ENCODE peak calls at places on chromosomes 3 and 15, in eight cellular contexts. V, P, W, S, Y, U, E and X are unnamed samples.

GRCh38 chr15:63022663-63023062 is 19.9 kb upstream of the TPM1 start:
- DNase-seq in P (no peak), U (no peak), Y (no peak), V (no peak), W (no peak), S (no peak), E (no peak), X (no peak)

GRCh38 chr15:96746621-96747155 is 416.2 kb downstream of the NR2F2 start:
- DNase-seq in E (no peak), Y (no peak), V (no peak), S (no peak), P (no peak), U (no peak), W (no peak), X (no peak)

GRCh38 chr15:99238849-99239248 is 10.5 kb downstream of the TTC23 start:
- DNase-seq in Y (no peak), E (no peak), U (no peak), P (no peak), W (no peak), S (no peak), V (no peak), X (no peak)

GRCh38 chr3:5010706-5011554 is 31.7 kb downstream of the BHLHE40 start:
- DNase-seq in Y (peak; percentile 20), V (peak; percentile 40), U (peak; percentile 43), S (peak; percentile 63), P (no peak), E (no peak), W (no peak), X (no peak)

GRCh38 chr3:140942221-140943104 is 827 bp downstream of the SLC25A36 start:
- DNase-seq in S (peak; percentile 60), P (peak; percentile 69), U (peak; percentile 83), V (peak; percentile 78), E (peak; percentile 17), W (peak; percentile 56), Y (peak; percentile 69), X (peak; percentile 87)

GRCh38 chr3:185283374-185283935 is 29.6 kb upstream of the EHHADH start:
- DNase-seq in Y (no peak), S (peak; percentile 15), U (no peak), E (no peak), P (no peak), W (no peak), V (no peak), X (no peak)

GRCh38 chr3:176090727-176091126 is 1106.6 kb downstream of the TBL1XR1 start:
- DNase-seq in P (no peak), U (no peak), Y (no peak), E (no peak), V (no peak), S (no peak), W (no peak), X (no peak)

GRCh38 chr15:68885070-68885469 is 45.3 kb upstream of the SPESP1 start:
- DNase-seq in Y (no peak), V (no peak), E (no peak), U (no peak), W (no peak), S (peak; percentile 40), P (no peak), X (no peak)

GRCh38 chr3:118380576-118380975 is 654.1 kb downstream of the IGSF11 start:
- DNase-seq in S (no peak), W (no peak), V (no peak), U (peak; percentile 21), E (no peak), Y (no peak), P (no peak), X (no peak)

GRCh38 chr15:55897560-55898336 is 95.7 kb downstream of the NEDD4 start:
- DNase-seq in E (peak; percentile 48), U (peak; percentile 7), W (peak; percentile 51), S (peak; percentile 62), Y (peak; percentile 73), V (peak; percentile 39), P (peak; percentile 42), X (no peak)

GRCh38 chr3:49017978-49018706 is at the start of gene DALRD3:
- DNase-seq in U (peak; percentile 88), P (peak; percentile 69), W (peak; percentile 65), V (peak; percentile 84), E (peak; percentile 60), Y (no peak), S (peak; percentile 42), X (peak; percentile 88)

GRCh38 chr3:32841341-32841740 is 23.5 kb downstream of the TRIM71 start:
- DNase-seq in V (peak; percentile 79), U (no peak), Y (no peak), P (no peak), S (no peak), E (no peak), W (no peak), X (no peak)

GRCh38 chr15:79283252-79284048 is 928 bp downstream of the ANKRD34C start:
- DNase-seq in E (no peak), Y (peak; percentile 73), P (no peak), U (peak; percentile 14), S (peak; percentile 24), V (peak; percentile 37), W (no peak), X (no peak)

GRCh38 chr3:148079370-148079769 is 618.3 kb upstream of the AGTR1 start:
- DNase-seq in E (no peak), V (no peak), Y (no peak), U (no peak), P (no peak), S (no peak), W (no peak), X (no peak)

GRCh38 chr3:174529298-174529697 is 329.8 kb upstream of the NAALADL2 start:
- DNase-seq in U (no peak), P (no peak), S (no peak), E (no peak), V (peak; percentile 9), Y (no peak), W (no peak), X (no peak)

GRCh38 chr3:69671082-69671952 is 67.9 kb upstream of the MITF start:
- DNase-seq in E (peak; percentile 87), S (peak; percentile 59), V (peak; percentile 37), W (no peak), U (peak; percentile 35), P (no peak), Y (no peak), X (no peak)

GRCh38 chr3:127790580-127791183 is 31.6 kb downstream of the MGLL start:
- DNase-seq in S (no peak), V (no peak), Y (peak; percentile 30), P (no peak), W (no peak), U (no peak), E (no peak), X (peak; percentile 64)

GRCh38 chr15:86505951-86506350 is 426.3 kb downstream of the AGBL1 start:
- DNase-seq in P (no peak), V (no peak), S (no peak), E (no peak), W (no peak), Y (no peak), U (no peak), X (no peak)

GRCh38 chr15:94840794-94841587 is 609.6 kb downstream of the MCTP2 start:
- DNase-seq in W (no peak), Y (no peak), P (no peak), V (no peak), E (no peak), S (peak; percentile 3), U (no peak), X (no peak)

GRCh38 chr3:51389423-51390183 is 1.5 kb upstream of the RBM15B start:
- DNase-seq in E (peak; percentile 32), V (peak; percentile 76), P (peak; percentile 49), Y (no peak), W (peak; percentile 64), U (peak; percentile 72), S (peak; percentile 52), X (peak; percentile 78)

GRCh38 chr3:46893146-46893748 is 15.7 kb downstream of the PTH1R start:
- DNase-seq in Y (no peak), W (no peak), U (no peak), E (no peak), S (no peak), P (no peak), V (no peak), X (peak; percentile 77)
- H3K4me3 ChIP-seq in Y (no peak overlapping the region), W (peak overlapping the region; percentile 56), U (no peak overlapping the region), E (no peak overlapping the region), S (no peak overlapping the region), P (no peak overlapping the region), V (no peak overlapping the region), X (no peak overlapping the region)

GRCh38 chr15:58407366-58407765 is 24.4 kb upstream of the LIPC start:
- DNase-seq in P (no peak), Y (no peak), V (no peak), E (no peak), S (no peak), W (no peak), U (no peak), X (no peak)

GRCh38 chr15:58407786-58408185 is 24.0 kb upstream of the LIPC start:
- DNase-seq in V (no peak), E (no peak), W (no peak), Y (no peak), U (no peak), P (no peak), S (no peak), X (no peak)

GRCh38 chr15:58410353-58410752 is 21.4 kb upstream of the LIPC start:
- DNase-seq in P (no peak), V (peak; percentile 53), Y (no peak), W (no peak), U (peak; percentile 19), S (peak; percentile 27), E (no peak), X (no peak)

GRCh38 chr15:58413253-58413652 is 18.5 kb upstream of the LIPC start:
- DNase-seq in S (no peak), E (no peak), W (no peak), P (no peak), V (no peak), Y (no peak), U (no peak), X (no peak)

GRCh38 chr15:58409861-58410260 is 21.9 kb upstream of the LIPC start:
- DNase-seq in E (no peak), P (no peak), S (no peak), Y (no peak), U (no peak), W (no peak), V (no peak), X (no peak)
- H3K4me3 ChIP-seq in E (no peak overlapping the region), P (no peak overlapping the region), S (no peak overlapping the region), Y (no peak overlapping the region), U (no peak overlapping the region), W (peak overlapping the region; percentile 31), V (no peak overlapping the region), X (peak overlapping the region; percentile 41)

DNA sequence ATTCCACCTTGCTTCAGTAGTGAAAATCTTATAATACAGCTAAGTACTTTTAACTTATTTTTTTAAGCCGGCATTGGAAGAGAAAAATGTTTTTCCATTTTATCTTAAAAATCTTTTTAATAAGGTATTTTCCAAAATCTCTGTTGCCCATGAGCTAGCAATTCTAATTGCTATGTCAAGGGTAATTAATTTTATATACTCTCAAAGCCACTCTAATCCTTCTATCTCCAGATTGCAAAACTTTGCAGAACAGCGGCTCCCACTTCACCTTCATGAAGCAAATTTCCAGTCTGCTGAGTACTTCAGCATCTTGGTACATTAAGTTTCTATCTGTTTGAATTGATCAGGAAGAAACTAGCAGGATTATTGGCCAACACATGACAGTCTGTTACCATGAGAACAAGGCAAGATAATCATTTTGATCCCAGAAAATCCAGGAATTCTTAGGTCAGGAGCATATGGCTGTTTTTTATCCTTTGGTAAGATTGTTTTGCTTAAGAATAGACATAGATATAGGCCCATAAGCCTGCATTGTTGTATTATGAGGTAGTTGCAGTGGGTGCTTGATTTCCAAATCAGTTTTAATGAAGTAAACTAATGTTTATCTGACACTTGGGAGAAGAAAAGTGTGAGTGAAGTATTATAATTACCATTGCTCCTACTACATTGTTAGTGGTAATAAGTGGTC is 6.0 kb downstream of the TIPARP start:
- DNase-seq in S (no peak), U (no peak), V (no peak), W (no peak), P (no peak), Y (no peak), E (no peak), X (no peak)
- H3K4me3 ChIP-seq in S (no peak overlapping the region), U (peak overlapping the region; percentile 38), V (peak overlapping the region; percentile 77), W (peak overlapping the region; percentile 17), P (no peak overlapping the region), Y (no peak overlapping the region), E (no peak overlapping the region), X (no peak overlapping the region)

GRCh38 chr3:50292924-50293801 is 934 bp upstream of the IFRD2 start:
- DNase-seq in W (no peak), V (no peak), E (no peak), S (no peak), P (no peak), U (no peak), Y (no peak), X (no peak)
- H3K4me3 ChIP-seq in W (peak overlapping the region; percentile 99), V (peak overlapping the region; percentile 64), E (peak overlapping the region; percentile 67), S (peak overlapping the region; percentile 40), P (no peak overlapping the region), U (peak overlapping the region; percentile 76), Y (peak overlapping the region; percentile 49), X (peak overlapping the region; percentile 69)